ENCODE peak calls at places on chromosomes 2 and 18, in eight cellular contexts. H is BE2C, R is Karpas-422, G is A549, M is tibial artery, P is H9, B is cardiac muscle cell, K is colonic mucosa. S is an unnamed sample.
A peak's percentile ranks its signal among the peaks of the same experiment; 100 is the strongest.

GRCh38 chr18:23357992-23358594 is 95.0 kb upstream of the RIOK3 start:
- DNase-seq in P (no peak), M (peak; percentile 81), B (no peak), H (no peak), K (peak; percentile 41), R (no peak), G (no peak), S (no peak)

GRCh38 chr2:45836740-45837139 is 185.3 kb downstream of the PRKCE start:
- DNase-seq in B (no peak), P (no peak), G (no peak), H (no peak), R (peak; percentile 92), K (no peak), M (no peak), S (no peak)

GRCh38 chr2:31505133-31505532 is 75.6 kb downstream of the SRD5A2 start:
- DNase-seq in G (no peak), B (no peak), H (no peak), K (no peak), R (no peak), P (no peak), M (no peak), S (no peak)

GRCh38 chr18:22691988-22692710 is 241.0 kb upstream of the RBBP8 start:
- DNase-seq in M (no peak), R (no peak), G (peak; percentile 66), P (no peak), B (no peak), H (no peak), K (no peak), S (no peak)

GRCh38 chr2:10863047-10863446 is 48.7 kb upstream of the KCNF1 start:
- DNase-seq in P (no peak), G (no peak), R (no peak), H (no peak), B (no peak), M (no peak), K (no peak), S (no peak)

GRCh38 chr18:23151414-23152099 is 16.3 kb downstream of the CABLES1 start:
- DNase-seq in G (no peak), R (no peak), P (no peak), B (no peak), M (no peak), H (no peak), K (no peak), S (no peak)

GRCh38 chr2:38377501-38378258 is 607 bp upstream of the ATL2 start:
- DNase-seq in K (peak; percentile 22), G (peak; percentile 17), H (no peak), R (no peak), M (no peak), B (peak; percentile 58), P (no peak), S (no peak)

GRCh38 chr2:202039278-202040100 is 5.8 kb downstream of the FZD7 start:
- DNase-seq in M (no peak), G (no peak), P (no peak), H (no peak), R (no peak), B (peak; percentile 28), K (no peak), S (no peak)

GRCh38 chr18:49565656-49566055 is 3.8 kb downstream of the LIPG start:
- DNase-seq in G (no peak), R (no peak), P (no peak), M (no peak), H (no peak), K (no peak), B (no peak), S (no peak)

GRCh38 chr2:176140520-176141317 is 10.6 kb upstream of the HOXD4 start:
- DNase-seq in M (peak; percentile 51), R (peak; percentile 94), K (peak; percentile 80), G (peak; percentile 85), B (peak; percentile 83), P (peak; percentile 88), H (peak; percentile 85), S (peak; percentile 30)

GRCh38 chr2:43791035-43791434 is 17.2 kb downstream of the DYNC2LI1 start:
- DNase-seq in G (no peak), B (no peak), H (no peak), P (no peak), M (no peak), K (no peak), R (no peak), S (no peak)

GRCh38 chr2:127713562-127713961 is 12.3 kb downstream of the SFT2D3 start:
- DNase-seq in G (no peak), B (no peak), M (no peak), K (no peak), P (no peak), H (no peak), R (no peak), S (no peak)

GRCh38 chr2:239475161-239476028 is 74.6 kb upstream of the HDAC4 start:
- DNase-seq in H (no peak), K (no peak), R (no peak), M (no peak), B (no peak), P (no peak), G (no peak), S (no peak)
- H3K9me3 ChIP-seq in H (no peaks in the 10 kb centered on the region), K (no peaks in the 10 kb centered on the region), R (no peaks in the 10 kb centered on the region), M (no peaks in the 10 kb centered on the region), B (no peaks in the 10 kb centered on the region), P (no peaks in the 10 kb centered on the region), G (no peaks in the 10 kb centered on the region), S (no peaks in the 10 kb centered on the region)

GRCh38 chr2:89780318-89780717 is 1088.8 kb downstream of the RPIA start:
- DNase-seq in M (no peak), K (no peak), B (no peak), P (no peak), G (no peak), H (no peak), R (no peak), S (no peak)

GRCh38 chr2:89781962-89782361 is 1090.5 kb downstream of the RPIA start:
- DNase-seq in R (no peak), P (no peak), M (no peak), G (no peak), H (no peak), B (no peak), K (no peak), S (no peak)

GRCh38 chr2:89784960-89785359 is 1093.5 kb downstream of the RPIA start:
- DNase-seq in P (no peak), H (no peak), K (no peak), G (no peak), R (no peak), M (no peak), B (no peak), S (no peak)
- H3K9me3 ChIP-seq in P (peaks cover 100% of the 10 kb centered on the region), H (no peaks in the 10 kb centered on the region), K (peaks cover 6% of the 10 kb centered on the region), G (peaks cover 34% of the 10 kb centered on the region), R (peaks cover 84% of the 10 kb centered on the region), M (peaks cover 62% of the 10 kb centered on the region), B (peaks cover 52% of the 10 kb centered on the region), S (peaks cover 28% of the 10 kb centered on the region)

DNA sequence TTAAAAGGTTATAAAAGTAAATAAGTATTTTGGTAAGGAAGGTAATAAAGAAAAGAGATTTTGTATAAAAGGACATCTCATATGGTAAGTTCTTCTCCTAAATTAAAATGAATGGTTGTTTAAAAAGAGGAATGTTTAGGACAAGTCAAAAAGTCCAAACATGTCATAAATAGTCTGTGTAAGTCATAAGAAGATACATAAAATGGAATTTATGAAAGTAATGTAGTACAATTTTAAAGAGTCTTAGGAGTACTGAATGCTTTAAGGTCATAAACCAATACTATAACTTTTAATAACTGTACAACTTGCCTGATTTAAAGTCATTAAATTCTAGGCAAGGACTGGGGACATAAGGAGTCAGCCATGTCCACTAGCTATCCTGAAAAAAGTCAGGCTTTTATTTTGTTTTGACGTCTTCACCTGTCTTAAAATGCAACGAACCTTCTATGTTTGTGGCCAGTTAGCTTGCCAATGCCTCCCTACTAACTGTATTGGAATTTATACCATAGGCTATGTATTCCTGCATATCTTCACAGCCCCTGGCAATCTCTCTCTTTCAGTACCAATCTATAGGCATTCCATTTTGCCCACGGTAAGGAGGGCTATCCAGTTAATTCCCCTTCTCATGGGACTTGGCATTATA is 312.3 kb upstream of the LRRTM4 start:
- DNase-seq in P (no peak), K (no peak), R (no peak), M (no peak), H (no peak), B (no peak), G (no peak), S (no peak)
- H3K9me3 ChIP-seq in P (peaks cover 39% of the 10 kb centered on the region), K (no peaks in the 10 kb centered on the region), R (peaks cover 67% of the 10 kb centered on the region), M (peaks cover 10% of the 10 kb centered on the region), H (no peaks in the 10 kb centered on the region), B (no peaks in the 10 kb centered on the region), G (peaks cover 42% of the 10 kb centered on the region), S (no peaks in the 10 kb centered on the region)

GRCh38 chr2:132252191-132252893 is 90.6 kb upstream of the ANKRD30BL start:
- DNase-seq in P (no peak), G (no peak), H (no peak), R (peak; percentile 9), M (no peak), B (no peak), K (no peak), S (no peak)
- H3K9me3 ChIP-seq in P (no peaks in the 10 kb centered on the region), G (peaks cover 2% of the 10 kb centered on the region), H (no peaks in the 10 kb centered on the region), R (no peaks in the 10 kb centered on the region), M (peaks cover 9% of the 10 kb centered on the region), B (no peaks in the 10 kb centered on the region), K (no peaks in the 10 kb centered on the region), S (no peaks in the 10 kb centered on the region)

DNA sequence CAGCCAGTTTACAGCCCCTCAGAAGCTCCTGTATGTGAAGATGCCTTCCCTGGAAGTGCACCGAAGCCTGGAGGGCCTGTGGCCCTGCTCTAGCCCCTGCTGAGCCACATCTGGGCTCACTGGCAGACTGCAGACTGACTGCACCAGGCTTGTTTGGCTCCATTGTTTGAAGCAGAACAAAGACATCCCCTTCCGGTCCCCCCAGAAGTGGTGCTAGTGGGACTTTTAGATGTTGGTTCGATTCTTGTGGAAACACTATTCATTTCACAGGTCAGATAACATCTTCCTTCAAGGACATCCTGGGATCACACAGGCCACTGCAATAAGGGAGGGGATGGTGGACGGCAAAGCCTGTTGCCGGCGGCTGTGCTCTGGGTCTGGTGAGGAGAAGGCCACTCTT is 57.8 kb upstream of the CBLN2 start:
- DNase-seq in G (no peak), R (no peak), B (no peak), M (no peak), H (no peak), P (no peak), K (no peak), S (no peak)
- H3K9me3 ChIP-seq in G (no peaks in the 10 kb centered on the region), R (peaks cover 59% of the 10 kb centered on the region), B (no peaks in the 10 kb centered on the region), M (no peaks in the 10 kb centered on the region), H (no peaks in the 10 kb centered on the region), P (no peaks in the 10 kb centered on the region), K (no peaks in the 10 kb centered on the region), S (no peaks in the 10 kb centered on the region)

DNA sequence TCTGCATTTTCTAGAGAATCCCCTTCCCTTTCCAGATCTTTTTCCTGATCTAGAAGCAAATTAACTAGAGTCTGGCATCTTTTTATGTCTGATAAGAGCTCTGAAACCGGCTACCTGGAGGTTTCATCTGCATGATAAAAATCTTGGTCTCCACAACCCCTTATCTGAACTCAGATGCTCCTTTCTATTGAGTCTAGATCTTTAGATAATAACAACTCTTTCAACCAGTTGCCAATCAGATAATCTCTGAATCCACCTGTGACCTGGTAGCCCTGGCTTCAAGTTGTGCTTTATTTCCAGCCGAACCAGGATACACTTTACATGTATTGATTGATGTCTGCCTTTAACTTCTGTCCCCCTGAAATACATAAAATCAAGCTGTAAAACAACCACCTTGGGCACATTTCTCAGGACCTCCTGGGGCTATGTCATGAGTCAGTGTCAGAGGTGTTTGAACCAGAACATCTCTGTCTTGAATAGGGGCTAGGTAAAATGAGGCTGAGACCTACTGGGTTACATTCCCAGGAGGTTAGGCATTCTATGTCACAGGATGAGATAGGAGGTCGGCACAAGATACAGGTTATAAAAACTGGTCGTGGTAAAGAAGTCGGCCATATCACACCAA is 20.7 kb downstream of the RALBP1 start:
- DNase-seq in P (no peak), R (no peak), H (no peak), M (no peak), B (no peak), K (no peak), G (no peak), S (no peak)
- H3K9me3 ChIP-seq in P (no peaks in the 10 kb centered on the region), R (peaks cover 3% of the 10 kb centered on the region), H (no peaks in the 10 kb centered on the region), M (no peaks in the 10 kb centered on the region), B (no peaks in the 10 kb centered on the region), K (no peaks in the 10 kb centered on the region), G (no peaks in the 10 kb centered on the region), S (no peaks in the 10 kb centered on the region)